ENCODE peak calls at places on chromosomes 6 and 20, in seven cellular contexts. I is CD4-positive, alpha-beta memory T cell; E is CD14-positive monocyte; H is H1; U is M059J; D is endothelial cell; Q is A549. B is an unnamed sample.

GRCh38 chr6:81696505-81696904 is 56.0 kb downstream of the TENT5A start:
- DNase-seq in I (no peak), E (no peak), H (no peak), U (peak; percentile 87), D (no peak), Q (peak; percentile 0), B (no peak)

GRCh38 chr6:166691199-166691598 is 64.1 kb upstream of the RPS6KA2 start:
- DNase-seq in I (no peak), E (no peak), H (no peak), U (peak; percentile 87), D (no peak), Q (no peak), B (no peak)

GRCh38 chr6:56555438-56555872 is 87.2 kb downstream of the DST start:
- DNase-seq in I (no peak), E (no peak), H (no peak), U (peak; percentile 22), D (no peak), Q (no peak), B (no peak)

GRCh38 chr6:159107451-159108260 is 61.5 kb upstream of the FNDC1 start:
- DNase-seq in I (peak; percentile 66), E (no peak), H (peak; percentile 35), U (peak; percentile 12), D (peak; percentile 27), Q (no peak), B (peak; percentile 78)

GRCh38 chr6:151546941-151547659 is 53.3 kb downstream of the CCDC170 start:
- DNase-seq in I (no peak), E (no peak), H (no peak), U (peak; percentile 5), D (no peak), Q (peak; percentile 8), B (no peak)

GRCh38 chr6:30847421-30847970 is 36.8 kb upstream of the DDR1 start:
- DNase-seq in I (no peak), E (no peak), H (peak; percentile 73), U (no peak), D (no peak), Q (no peak), B (no peak)

GRCh38 chr6:137543114-137543513 is 48.9 kb upstream of the OLIG3 start:
- DNase-seq in I (no peak), E (no peak), H (no peak), U (no peak), D (no peak), Q (no peak), B (no peak)

GRCh38 chr20:53037621-53038020 is 65.5 kb downstream of the TSHZ2 start:
- DNase-seq in I (no peak), E (no peak), H (no peak), U (no peak), D (no peak), Q (no peak), B (no peak)

GRCh38 chr20:2468581-2469407 is 1.8 kb downstream of the SNRPB start:
- DNase-seq in I (no peak), E (no peak), H (no peak), U (peak; percentile 24), D (no peak), Q (no peak), B (no peak)

GRCh38 chr6:169034523-169035167 is 219.0 kb downstream of the THBS2 start:
- DNase-seq in I (no peak), E (no peak), H (no peak), U (peak; percentile 44), D (no peak), Q (no peak), B (no peak)

GRCh38 chr20:49727473-49727872 is 13.8 kb upstream of the B4GALT5 start:
- DNase-seq in I (no peak), E (no peak), H (no peak), U (no peak), D (no peak), Q (no peak), B (no peak)

GRCh38 chr6:33823806-33824205 is 20.0 kb upstream of the MLN start:
- DNase-seq in I (no peak), E (no peak), H (no peak), U (no peak), D (no peak), Q (no peak), B (no peak)